ENCODE peak calls at places on chromosomes 5 and 9, in four cellular contexts. G is A549, X is Peyer's patch, A is upper lobe of right lung. C is an unnamed sample.

GRCh38 chr5:92544567-92544966 is 1036.5 kb downstream of the NR2F1-AS1 start:
- DNase-seq in G (no peak), X (no peak), A (no peak), C (no peak)

GRCh38 chr9:34375901-34376595 is 650 bp downstream of the MYORG start:
- DNase-seq in A (peak; percentile 81), X (peak; percentile 73), G (peak; percentile 74), C (no peak)

GRCh38 chr5:138631204-138631928 is 56.2 kb upstream of the HSPA9 start:
- DNase-seq in G (no peak), X (no peak), A (no peak), C (no peak)

GRCh38 chr5:146967646-146968045 is 89.1 kb upstream of the PPP2R2B start:
- DNase-seq in X (no peak), G (no peak), A (no peak), C (no peak)

GRCh38 chr9:137703842-137704508 is 85.2 kb downstream of the EHMT1 start:
- DNase-seq in X (no peak), G (no peak), A (no peak), C (no peak)

GRCh38 chr9:129650680-129651235 is 8.8 kb upstream of the ASB6 start:
- DNase-seq in G (no peak), A (no peak), X (no peak), C (no peak)

GRCh38 chr9:129836342-129837007 is 1.2 kb downstream of the USP20 start:
- DNase-seq in X (peak; percentile 73), A (no peak), G (peak; percentile 14), C (no peak)

GRCh38 chr9:3385871-3386270 is 139.9 kb downstream of the RFX3 start:
- DNase-seq in G (no peak), A (no peak), X (no peak), C (no peak)

GRCh38 chr5:176771102-176771845 is 39.1 kb upstream of the UNC5A start:
- DNase-seq in X (no peak), G (no peak), A (peak; percentile 33), C (no peak)

GRCh38 chr9:68690088-68690487 is 15.0 kb upstream of the PIP5K1B start:
- DNase-seq in G (no peak), X (no peak), A (peak; percentile 68), C (no peak)

GRCh38 chr9:77601476-77602056 is 46.6 kb downstream of the GNA14 start:
- DNase-seq in G (no peak), A (no peak), X (no peak), C (no peak)

GRCh38 chr5:159189310-159189709 is 20.0 kb downstream of the RNF145 start:
- DNase-seq in X (no peak), A (no peak), G (no peak), C (no peak)

GRCh38 chr5:170254056-170254455 is 21.3 kb downstream of the C5orf58 start:
- DNase-seq in X (peak; percentile 52), A (no peak), G (no peak), C (no peak)

GRCh38 chr9:133792721-133793470 is 54.7 kb upstream of the SARDH start:
- DNase-seq in A (peak; percentile 89), X (peak; percentile 75), G (peak; percentile 81), C (peak; percentile 38)

GRCh38 chr5:128494516-128494915 is 43.5 kb downstream of the FBN2 start:
- DNase-seq in A (no peak), X (no peak), G (no peak), C (no peak)

GRCh38 chr5:58459860-58460726 is at the start of gene PLK2:
- DNase-seq in G (peak; percentile 74), X (peak; percentile 95), A (peak; percentile 96), C (peak; percentile 91)
- TF ChIP-seq CTCF in G (no peak), X (peak; percentile 58), A (peak; percentile 43), C (peak; percentile 35)

DNA sequence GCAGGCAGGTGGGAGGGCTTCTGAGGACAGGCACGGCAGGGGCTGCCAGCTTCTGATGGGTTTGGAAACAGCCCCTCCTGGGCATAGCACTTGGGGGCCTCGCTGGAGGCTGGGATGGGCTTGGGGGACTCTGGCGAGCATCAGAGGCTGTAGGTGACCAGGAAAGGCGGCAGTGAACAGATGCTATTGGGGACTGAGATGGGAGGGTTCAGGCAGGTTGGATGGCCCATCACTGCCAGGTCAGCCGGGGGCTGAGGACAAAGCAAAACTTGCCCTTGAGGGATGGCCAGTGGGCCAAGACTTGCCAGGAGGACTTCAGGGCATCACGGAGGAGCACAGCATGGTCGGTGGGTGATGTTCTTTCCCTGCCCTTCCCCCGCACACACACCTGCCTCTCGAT is 6.7 kb downstream of the AIF1L start:
- DNase-seq in X (no peak), A (no peak), G (no peak), C (no peak)
- TF ChIP-seq CTCF in X (no peak), A (no peak), G (no peak), C (no peak)

GRCh38 chr5:55316842-55317241 is 9.1 kb downstream of the MTREX start:
- DNase-seq in X (no peak), A (no peak), G (no peak), C (no peak)
- TF ChIP-seq CTCF in X (no peak), A (no peak), G (no peak), C (no peak)

GRCh38 chr9:88531920-88532319 is 3.1 kb upstream of the NXNL2 start:
- DNase-seq in G (no peak), A (no peak), X (no peak), C (no peak)

GRCh38 chr9:88534456-88535225 is at the start of gene NXNL2:
- DNase-seq in A (peak; percentile 91), X (peak; percentile 24), G (peak; percentile 74), C (peak; percentile 81)

GRCh38 chr9:88530051-88530450 is 4.9 kb upstream of the NXNL2 start:
- DNase-seq in X (no peak), G (no peak), A (no peak), C (no peak)

GRCh38 chr9:88533951-88534455 is 975 bp upstream of the NXNL2 start:
- DNase-seq in A (peak; percentile 73), X (no peak), G (peak; percentile 78), C (peak; percentile 25)

DNA sequence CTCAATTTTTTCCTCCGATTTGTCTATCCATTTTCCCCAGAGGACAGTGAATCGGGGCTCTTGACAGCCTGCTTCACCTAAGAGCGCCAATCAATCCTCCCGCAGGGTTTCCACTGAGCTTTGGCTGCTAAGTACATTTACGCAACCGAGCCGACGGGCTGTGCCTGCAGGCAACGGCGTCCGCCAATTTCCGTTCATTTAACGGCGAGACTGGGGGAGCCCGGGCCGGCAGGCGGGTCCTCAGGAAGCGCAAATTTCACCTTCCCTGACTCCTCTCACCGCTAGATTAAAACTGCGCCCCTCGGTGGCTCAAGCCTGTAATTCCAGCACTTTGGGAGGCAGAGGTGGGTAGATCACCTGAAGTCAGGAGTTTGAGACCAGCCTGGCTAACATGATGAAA is 2.7 kb upstream of the NXNL2 start:
- DNase-seq in X (no peak), A (no peak), G (peak; percentile 73), C (no peak)
- TF ChIP-seq CTCF in X (no peak), A (no peak), G (peak; percentile 29), C (no peak)

DNA sequence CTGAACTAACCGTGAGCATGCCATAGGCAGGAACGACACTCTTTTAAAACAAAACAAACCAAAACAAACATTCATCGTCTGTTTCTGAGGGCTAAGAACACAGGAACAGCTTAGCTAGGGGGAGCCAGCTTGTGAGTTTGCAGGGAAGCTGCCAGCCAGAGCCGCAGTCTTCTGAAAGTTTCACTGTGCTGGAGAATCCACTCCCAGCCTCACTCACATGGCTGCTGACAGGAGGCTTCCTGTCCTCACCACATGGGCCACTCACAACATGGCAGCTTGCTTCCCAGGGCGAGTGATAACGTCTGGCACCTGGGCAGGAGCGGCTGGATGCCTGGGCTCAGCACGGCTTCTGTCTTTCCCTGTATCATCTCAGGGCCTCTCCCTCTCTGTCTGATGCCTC is 275.2 kb downstream of the MSX2 start:
- DNase-seq in A (no peak), X (no peak), G (no peak), C (no peak)
- TF ChIP-seq CTCF in A (no peak), X (no peak), G (no peak), C (no peak)

DNA sequence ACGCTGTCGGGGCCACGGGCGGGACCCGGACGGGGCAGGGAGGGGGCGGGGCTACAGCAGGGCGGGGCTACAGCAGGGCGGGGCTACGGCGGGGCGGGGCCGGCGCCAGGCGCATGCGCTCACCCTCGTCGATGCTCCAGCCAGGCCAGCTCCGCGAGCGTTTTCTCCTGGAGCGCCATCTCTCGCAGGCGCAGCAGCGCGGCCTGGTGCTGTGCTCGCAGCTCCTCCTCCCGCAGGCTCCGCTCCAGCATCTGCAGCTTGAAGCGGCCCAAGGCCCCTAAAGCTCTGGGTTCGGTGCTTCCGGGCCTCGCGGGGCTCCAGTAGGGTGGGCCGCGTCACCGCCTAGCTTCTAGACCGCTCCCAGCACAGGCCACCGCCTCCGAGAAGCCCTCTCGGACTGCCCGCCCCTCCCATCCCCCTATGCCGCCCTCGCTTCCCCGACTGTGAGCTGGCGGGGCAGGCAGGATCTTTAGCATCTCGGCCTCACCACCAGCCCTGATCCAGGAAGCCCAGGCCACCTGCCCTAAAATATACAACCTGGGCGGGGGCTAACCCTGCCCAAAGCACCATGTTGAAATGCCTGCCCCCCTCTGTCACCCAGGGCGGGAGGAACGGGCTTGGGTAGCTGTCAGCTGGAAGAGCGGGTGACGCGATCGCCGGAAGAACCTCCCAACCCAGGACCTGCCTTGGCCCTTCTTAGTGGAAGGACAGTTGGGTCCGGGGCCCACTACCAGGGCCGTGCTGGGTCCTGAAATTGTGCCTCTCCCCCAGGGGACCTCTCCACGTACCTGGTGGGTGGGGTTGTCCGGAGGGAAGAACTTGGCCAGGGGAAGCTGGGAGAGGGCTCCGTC is 21.9 kb upstream of the QSOX2 start:
- DNase-seq in A (peak; percentile 92), G (peak; percentile 89), X (peak; percentile 79), C (peak; percentile 54)
- TF ChIP-seq CTCF in A (peak; percentile 23), G (peak; percentile 29), X (no peak), C (peak; percentile 43)

C was measured in AG09319.